ENCODE peak calls at places on chromosomes 3 and 15, in five cellular contexts. G, Z, X, U and I are unnamed samples.

GRCh38 chr15:77421370-77421700 is 647 bp downstream of the HMG20A start:
- DNase-seq in X (no peak), Z (no peak), U (no peak), G (no peak), I (no peak)

GRCh38 chr3:31947671-31948091 is 33.4 kb downstream of the OSBPL10 start:
- DNase-seq in U (no peak), X (no peak), Z (no peak), G (no peak), I (no peak)

GRCh38 chr15:99996667-99997066 is 263.4 kb upstream of the LYSMD4 start:
- DNase-seq in Z (no peak), G (no peak), X (no peak), U (no peak), I (no peak)

GRCh38 chr15:45377630-45378148 is 655 bp downstream of the GATM start:
- DNase-seq in Z (no peak), G (no peak), U (no peak), X (peak), I (no peak)

GRCh38 chr3:55060921-55061555 is 133.2 kb upstream of the LRTM1 start:
- DNase-seq in G (no peak), U (no peak), Z (no peak), X (no peak), I (peak)

GRCh38 chr15:87931584-87931983 is 325.0 kb downstream of the NTRK3 start:
- DNase-seq in Z (no peak), U (no peak), G (no peak), X (no peak), I (no peak)

GRCh38 chr15:52362497-52362896 is 66.9 kb upstream of the MYO5C start:
- DNase-seq in X (no peak), G (no peak), U (peak), Z (no peak), I (peak)

GRCh38 chr15:40032125-40032839 is 6.7 kb downstream of the SRP14 start:
- DNase-seq in G (no peak), X (no peak), Z (no peak), U (no peak), I (no peak)

GRCh38 chr15:29665441-29665985 is 156.8 kb downstream of the TJP1 start:
- DNase-seq in X (no peak), G (no peak), Z (no peak), U (no peak), I (no peak)